ENCODE peak calls at places on chromosomes 5 and 9, in six cellular contexts. One of them, this sample, is unnamed.

GRCh38 chr5:84718377-84718776 is 333.7 kb upstream of the EDIL3 start:
- DNase-seq in NCI-H774: no peak
- DNase-seq in OCI-LY7: no peak
- DNase-seq in naive B cell: no peak
- DNase-seq in CD4-positive, alpha-beta T cell: no peak
- DNase-seq in immature natural killer cell: no peak
- DNase-seq in this sample: peak; percentile 36

GRCh38 chr9:69054989-69055388 is 19.4 kb downstream of the FXN start:
- DNase-seq in NCI-H774: no peak
- DNase-seq in OCI-LY7: no peak
- DNase-seq in naive B cell: no peak
- DNase-seq in CD4-positive, alpha-beta T cell: no peak
- DNase-seq in immature natural killer cell: no peak
- DNase-seq in this sample: no peak

GRCh38 chr9:106887066-106887465 is 24.1 kb downstream of the ZNF462 start:
- DNase-seq in NCI-H774: no peak
- DNase-seq in OCI-LY7: no peak
- DNase-seq in naive B cell: no peak
- DNase-seq in CD4-positive, alpha-beta T cell: no peak
- DNase-seq in immature natural killer cell: no peak
- DNase-seq in this sample: no peak

GRCh38 chr9:68999393-69000105 is 14.4 kb downstream of the PRKACG start:
- DNase-seq in NCI-H774: peak; percentile 67
- DNase-seq in OCI-LY7: peak; percentile 87
- DNase-seq in naive B cell: peak; percentile 61
- DNase-seq in CD4-positive, alpha-beta T cell: peak; percentile 48
- DNase-seq in immature natural killer cell: peak; percentile 66
- DNase-seq in this sample: peak; percentile 82

GRCh38 chr5:157652377-157652692 is at the start of gene SOX30:
- DNase-seq in NCI-H774: no peak
- DNase-seq in OCI-LY7: no peak
- DNase-seq in naive B cell: no peak
- DNase-seq in CD4-positive, alpha-beta T cell: no peak
- DNase-seq in immature natural killer cell: no peak
- DNase-seq in this sample: no peak

GRCh38 chr5:68646142-68646541 is 430.6 kb downstream of the PIK3R1 start:
- DNase-seq in NCI-H774: no peak
- DNase-seq in OCI-LY7: no peak
- DNase-seq in naive B cell: no peak
- DNase-seq in CD4-positive, alpha-beta T cell: no peak
- DNase-seq in immature natural killer cell: no peak
- DNase-seq in this sample: no peak

GRCh38 chr9:129351642-129352151 is 173.6 kb upstream of the IER5L start:
- DNase-seq in NCI-H774: no peak
- DNase-seq in OCI-LY7: no peak
- DNase-seq in naive B cell: no peak
- DNase-seq in CD4-positive, alpha-beta T cell: no peak
- DNase-seq in immature natural killer cell: no peak
- DNase-seq in this sample: no peak

GRCh38 chr9:4620046-4620765 is 41.9 kb upstream of the PLPP6 start:
- DNase-seq in NCI-H774: no peak
- DNase-seq in OCI-LY7: no peak
- DNase-seq in naive B cell: no peak
- DNase-seq in CD4-positive, alpha-beta T cell: no peak
- DNase-seq in immature natural killer cell: no peak
- DNase-seq in this sample: no peak

GRCh38 chr9:101457003-101457402 is 21.4 kb upstream of the ALDOB start:
- DNase-seq in NCI-H774: no peak
- DNase-seq in OCI-LY7: peak; percentile 8
- DNase-seq in naive B cell: no peak
- DNase-seq in CD4-positive, alpha-beta T cell: no peak
- DNase-seq in immature natural killer cell: no peak
- DNase-seq in this sample: no peak

GRCh38 chr5:36657563-36657995 is 51.2 kb downstream of the SLC1A3 start:
- DNase-seq in NCI-H774: no peak
- DNase-seq in OCI-LY7: no peak
- DNase-seq in naive B cell: no peak
- DNase-seq in CD4-positive, alpha-beta T cell: no peak
- DNase-seq in immature natural killer cell: no peak
- DNase-seq in this sample: no peak

GRCh38 chr9:6610073-6610472 is 35.5 kb downstream of the GLDC start:
- DNase-seq in NCI-H774: no peak
- DNase-seq in OCI-LY7: no peak
- DNase-seq in naive B cell: no peak
- DNase-seq in CD4-positive, alpha-beta T cell: no peak
- DNase-seq in immature natural killer cell: no peak
- DNase-seq in this sample: no peak

GRCh38 chr5:125115180-125115495 is 368.7 kb upstream of the ZNF608 start:
- DNase-seq in NCI-H774: no peak
- DNase-seq in OCI-LY7: no peak
- DNase-seq in naive B cell: no peak
- DNase-seq in CD4-positive, alpha-beta T cell: no peak
- DNase-seq in immature natural killer cell: no peak
- DNase-seq in this sample: no peak

GRCh38 chr5:95070866-95071265 is 214.0 kb downstream of the MCTP1 start:
- DNase-seq in NCI-H774: no peak
- DNase-seq in OCI-LY7: no peak
- DNase-seq in naive B cell: no peak
- DNase-seq in CD4-positive, alpha-beta T cell: no peak
- DNase-seq in immature natural killer cell: no peak
- DNase-seq in this sample: no peak

GRCh38 chr5:66849803-66850202 is 253.6 kb downstream of the MAST4 start:
- DNase-seq in NCI-H774: no peak
- DNase-seq in OCI-LY7: no peak
- DNase-seq in naive B cell: no peak
- DNase-seq in CD4-positive, alpha-beta T cell: no peak
- DNase-seq in immature natural killer cell: no peak
- DNase-seq in this sample: no peak

GRCh38 chr9:138043061-138043410 is 165.5 kb downstream of the CACNA1B start:
- DNase-seq in NCI-H774: no peak
- DNase-seq in OCI-LY7: no peak
- DNase-seq in naive B cell: no peak
- DNase-seq in CD4-positive, alpha-beta T cell: no peak
- DNase-seq in immature natural killer cell: no peak
- DNase-seq in this sample: no peak

GRCh38 chr9:93578844-93579243 is 2.5 kb downstream of the PHF2 start:
- DNase-seq in NCI-H774: no peak
- DNase-seq in OCI-LY7: no peak
- DNase-seq in naive B cell: no peak
- DNase-seq in CD4-positive, alpha-beta T cell: no peak
- DNase-seq in immature natural killer cell: no peak
- DNase-seq in this sample: no peak

GRCh38 chr5:173884402-173885053 is 3.6 kb upstream of the CPEB4 start:
- DNase-seq in NCI-H774: no peak
- DNase-seq in OCI-LY7: peak; percentile 52
- DNase-seq in naive B cell: peak; percentile 33
- DNase-seq in CD4-positive, alpha-beta T cell: peak; percentile 12
- DNase-seq in immature natural killer cell: peak; percentile 20
- DNase-seq in this sample: peak; percentile 92

GRCh38 chr5:116947691-116948528 is 373.3 kb upstream of the SEMA6A start:
- DNase-seq in NCI-H774: peak; percentile 7
- DNase-seq in OCI-LY7: peak; percentile 73
- DNase-seq in naive B cell: peak; percentile 18
- DNase-seq in CD4-positive, alpha-beta T cell: peak; percentile 44
- DNase-seq in immature natural killer cell: peak; percentile 32
- DNase-seq in this sample: peak; percentile 64

GRCh38 chr5:170752257-170753215 is 31.0 kb upstream of the GABRP start:
- DNase-seq in NCI-H774: no peak
- DNase-seq in OCI-LY7: no peak
- DNase-seq in naive B cell: no peak
- DNase-seq in CD4-positive, alpha-beta T cell: no peak
- DNase-seq in immature natural killer cell: no peak
- DNase-seq in this sample: no peak

GRCh38 chr5:115543365-115543700 is 1.2 kb downstream of the FEM1C start:
- DNase-seq in NCI-H774: no peak
- DNase-seq in OCI-LY7: no peak
- DNase-seq in naive B cell: no peak
- DNase-seq in CD4-positive, alpha-beta T cell: no peak
- DNase-seq in immature natural killer cell: no peak
- DNase-seq in this sample: peak; percentile 18

GRCh38 chr9:133163559-133164208 is at the start of gene GBGT1:
- DNase-seq in NCI-H774: no peak
- DNase-seq in OCI-LY7: peak; percentile 48
- DNase-seq in naive B cell: peak; percentile 72
- DNase-seq in CD4-positive, alpha-beta T cell: no peak
- DNase-seq in immature natural killer cell: no peak
- DNase-seq in this sample: no peak

GRCh38 chr5:135608361-135608760 is 29.6 kb upstream of the CXCL14 start:
- DNase-seq in NCI-H774: no peak
- DNase-seq in OCI-LY7: no peak
- DNase-seq in naive B cell: no peak
- DNase-seq in CD4-positive, alpha-beta T cell: no peak
- DNase-seq in immature natural killer cell: no peak
- DNase-seq in this sample: no peak